ENCODE peak calls at places on chromosome 21, in eight cellular contexts. One of them, this sample, is unnamed.

GRCh38 chr21:17231124-17231523 is 281.7 kb upstream of the CXADR start:
- DNase-seq in ACHN: no peak
- DNase-seq in fibroblast of gingiva: no peak
- DNase-seq in mucosa of descending colon: no peak
- DNase-seq in NCI-H2029 treated with DMSO at 0.1 percent for 48 hours: no peak
- DNase-seq in ELF-1: no peak
- DNase-seq in nephron progenitor cell: no peak
- DNase-seq in activated T-cell treated with anti-CD3 and anti-CD28 coated beads, Interleukin-2, amount 50 U/mL, for 24 hours: no peak
- DNase-seq in this sample: no peak

GRCh38 chr21:39098696-39099111 is 84.5 kb downstream of the PSMG1 start:
- DNase-seq in ACHN: no peak
- DNase-seq in fibroblast of gingiva: no peak
- DNase-seq in mucosa of descending colon: no peak
- DNase-seq in NCI-H2029 treated with DMSO at 0.1 percent for 48 hours: no peak
- DNase-seq in ELF-1: no peak
- DNase-seq in nephron progenitor cell: no peak
- DNase-seq in activated T-cell treated with anti-CD3 and anti-CD28 coated beads, Interleukin-2, amount 50 U/mL, for 24 hours: no peak
- DNase-seq in this sample: no peak

GRCh38 chr21:36454079-36454478 is 25.8 kb downstream of the CLDN14 start:
- DNase-seq in ACHN: no peak
- DNase-seq in fibroblast of gingiva: no peak
- DNase-seq in mucosa of descending colon: no peak
- DNase-seq in NCI-H2029 treated with DMSO at 0.1 percent for 48 hours: no peak
- DNase-seq in ELF-1: peak; percentile 38
- DNase-seq in nephron progenitor cell: no peak
- DNase-seq in activated T-cell treated with anti-CD3 and anti-CD28 coated beads, Interleukin-2, amount 50 U/mL, for 24 hours: no peak
- DNase-seq in this sample: no peak

GRCh38 chr21:22128671-22129070 is 1130.5 kb downstream of the NCAM2 start:
- DNase-seq in ACHN: no peak
- DNase-seq in fibroblast of gingiva: no peak
- DNase-seq in mucosa of descending colon: no peak
- DNase-seq in NCI-H2029 treated with DMSO at 0.1 percent for 48 hours: no peak
- DNase-seq in ELF-1: no peak
- DNase-seq in nephron progenitor cell: no peak
- DNase-seq in activated T-cell treated with anti-CD3 and anti-CD28 coated beads, Interleukin-2, amount 50 U/mL, for 24 hours: no peak
- DNase-seq in this sample: no peak

GRCh38 chr21:33259428-33259827 is 6.7 kb upstream of the IL10RB start:
- DNase-seq in ACHN: no peak
- DNase-seq in fibroblast of gingiva: no peak
- DNase-seq in mucosa of descending colon: no peak
- DNase-seq in NCI-H2029 treated with DMSO at 0.1 percent for 48 hours: no peak
- DNase-seq in ELF-1: no peak
- DNase-seq in nephron progenitor cell: no peak
- DNase-seq in activated T-cell treated with anti-CD3 and anti-CD28 coated beads, Interleukin-2, amount 50 U/mL, for 24 hours: no peak
- DNase-seq in this sample: no peak

GRCh38 chr21:45253180-45253579 is 34.5 kb downstream of the POFUT2 start:
- DNase-seq in ACHN: no peak
- DNase-seq in fibroblast of gingiva: no peak
- DNase-seq in mucosa of descending colon: no peak
- DNase-seq in NCI-H2029 treated with DMSO at 0.1 percent for 48 hours: no peak
- DNase-seq in ELF-1: peak; percentile 37
- DNase-seq in nephron progenitor cell: no peak
- DNase-seq in activated T-cell treated with anti-CD3 and anti-CD28 coated beads, Interleukin-2, amount 50 U/mL, for 24 hours: no peak
- DNase-seq in this sample: peak; percentile 28

GRCh38 chr21:16061194-16061593 is 331.4 kb downstream of the USP25 start:
- DNase-seq in ACHN: no peak
- DNase-seq in fibroblast of gingiva: no peak
- DNase-seq in mucosa of descending colon: no peak
- DNase-seq in NCI-H2029 treated with DMSO at 0.1 percent for 48 hours: no peak
- DNase-seq in ELF-1: no peak
- DNase-seq in nephron progenitor cell: no peak
- DNase-seq in activated T-cell treated with anti-CD3 and anti-CD28 coated beads, Interleukin-2, amount 50 U/mL, for 24 hours: no peak
- DNase-seq in this sample: no peak

GRCh38 chr21:29213513-29214385 is 83.3 kb downstream of the MAP3K7CL start:
- DNase-seq in ACHN: no peak
- DNase-seq in fibroblast of gingiva: no peak
- DNase-seq in mucosa of descending colon: no peak
- DNase-seq in NCI-H2029 treated with DMSO at 0.1 percent for 48 hours: no peak
- DNase-seq in ELF-1: no peak
- DNase-seq in nephron progenitor cell: no peak
- DNase-seq in activated T-cell treated with anti-CD3 and anti-CD28 coated beads, Interleukin-2, amount 50 U/mL, for 24 hours: no peak
- DNase-seq in this sample: no peak

GRCh38 chr21:45386336-45386727 is 18.6 kb upstream of the COL18A1 start:
- DNase-seq in ACHN: no peak
- DNase-seq in fibroblast of gingiva: no peak
- DNase-seq in mucosa of descending colon: peak; percentile 37
- DNase-seq in NCI-H2029 treated with DMSO at 0.1 percent for 48 hours: no peak
- DNase-seq in ELF-1: peak; percentile 59
- DNase-seq in nephron progenitor cell: no peak
- DNase-seq in activated T-cell treated with anti-CD3 and anti-CD28 coated beads, Interleukin-2, amount 50 U/mL, for 24 hours: no peak
- DNase-seq in this sample: no peak

GRCh38 chr21:34074283-34075098 is 1.1 kb downstream of the MRPS6 start:
- DNase-seq in ACHN: peak; percentile 5
- DNase-seq in fibroblast of gingiva: no peak
- DNase-seq in mucosa of descending colon: no peak
- DNase-seq in NCI-H2029 treated with DMSO at 0.1 percent for 48 hours: no peak
- DNase-seq in ELF-1: peak; percentile 54
- DNase-seq in nephron progenitor cell: peak; percentile 20
- DNase-seq in activated T-cell treated with anti-CD3 and anti-CD28 coated beads, Interleukin-2, amount 50 U/mL, for 24 hours: peak; percentile 48
- DNase-seq in this sample: peak; percentile 48

This sample was measured in retina.